ENCODE peak calls at places on chromosomes 6 and 20, in nine cellular contexts. B is adrenal gland, S is IMR-90, K is Panc1, M is pancreas, C is colonic mucosa, V is prostate gland, R is hepatocyte, H is brain microvascular endothelial cell. D is an unnamed sample. For H3K36me3, the result is how much of the 10 kb centered on the place peaks cover.

GRCh38 chr6:161418458-161418945 is 144.6 kb upstream of the AGPAT4 start:
- DNase-seq in B (peak), S (peak), K (peak), M (peak), C (peak), V (peak), R (peak), H (peak), D (peak)

GRCh38 chr20:17735959-17736621 is 36.3 kb downstream of the BANF2 start:
- DNase-seq in B (no peak), S (peak), K (no peak), M (no peak), C (no peak), V (no peak), R (no peak), H (no peak), D (no peak)

GRCh38 chr6:163759542-163759941 is 345.0 kb downstream of the QKI start:
- DNase-seq in B (no peak), S (peak), K (no peak), M (no peak), C (no peak), V (no peak), R (no peak), H (peak), D (no peak)

GRCh38 chr6:118932421-118932820 is 2.5 kb downstream of the MCM9 start:
- DNase-seq in B (no peak), S (peak), K (no peak), M (no peak), C (no peak), V (no peak), R (no peak), H (no peak), D (no peak)

GRCh38 chr20:37095108-37095608 is 639 bp downstream of the RBL1 start:
- DNase-seq in B (no peak), S (no peak), K (no peak), M (peak), C (peak), V (no peak), R (peak), H (no peak), D (no peak)

GRCh38 chr6:4281341-4282293 is 146.2 kb upstream of the ECI2 start:
- DNase-seq in B (peak), S (peak), K (no peak), M (peak), C (peak), V (peak), R (peak), H (peak), D (no peak)

GRCh38 chr6:132275253-132275970 is 125.9 kb downstream of the MOXD1 start:
- DNase-seq in B (no peak), S (no peak), K (no peak), M (no peak), C (no peak), V (no peak), R (peak), H (peak), D (no peak)

GRCh38 chr6:129253731-129254130 is 370.8 kb downstream of the LAMA2 start:
- DNase-seq in B (no peak), S (no peak), K (no peak), M (no peak), C (no peak), V (no peak), R (no peak), H (no peak), D (no peak)

GRCh38 chr6:144361027-144361426 is 75.9 kb downstream of the UTRN start:
- DNase-seq in B (no peak), S (no peak), K (no peak), M (no peak), C (no peak), V (no peak), R (no peak), H (no peak), D (no peak)
- H3K4me3 ChIP-seq in B (no peak), S (no peak), K (no peak), M (no peak), C (no peak), V (no peak), R (no peak), H (no peak), D (no peak)

GRCh38 chr6:1264619-1265445 is 47.1 kb upstream of the FOXQ1 start:
- DNase-seq in B (no peak), S (no peak), K (no peak), M (no peak), C (no peak), V (no peak), R (no peak), H (no peak), D (no peak)
- TF ChIP-seq CTCF in B (no peak), S (no peak), K (no peak), M (no peak), C (no peak), V (no peak), R (no peak), H (no peak), D (no peak)

DNA sequence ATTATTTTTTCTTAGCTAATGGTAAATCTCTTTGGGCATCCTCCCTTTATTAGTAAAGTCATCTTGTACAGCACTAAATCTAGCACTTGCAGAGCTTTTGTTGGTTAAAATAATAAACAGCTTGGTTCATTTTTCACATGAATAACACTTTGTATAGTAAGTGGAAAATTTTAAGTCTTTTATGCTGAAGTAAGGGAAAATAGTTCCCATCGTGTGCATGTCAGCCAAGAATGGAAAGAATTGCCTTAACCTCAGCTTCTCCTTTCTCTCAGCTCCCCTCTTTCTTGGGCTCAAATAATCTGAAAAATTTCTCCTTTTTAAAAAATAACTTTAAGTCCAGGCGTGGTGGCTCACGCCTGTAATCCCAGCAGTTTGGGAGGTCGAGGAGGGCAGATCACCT is 16.6 kb downstream of the SNRPC start:
- DNase-seq in B (no peak), S (no peak), K (no peak), M (no peak), C (no peak), V (no peak), R (no peak), H (no peak), D (no peak)
- H3K36me3 ChIP-seq in B (under half), S (under half), K (under half), M (under half), C (under half), V (under half), R (under half), H (under half), D (under half)

GRCh38 chr20:54172856-54173652 is 732 bp downstream of the CYP24A1 start:
- DNase-seq in B (no peak), S (no peak), K (no peak), M (no peak), C (peak), V (no peak), R (no peak), H (no peak), D (no peak)

GRCh38 chr20:54176610-54177009 is 2.8 kb upstream of the CYP24A1 start:
- DNase-seq in B (no peak), S (no peak), K (no peak), M (no peak), C (no peak), V (no peak), R (no peak), H (no peak), D (no peak)

GRCh38 chr20:54173653-54174451 is at the start of gene CYP24A1:
- DNase-seq in B (no peak), S (no peak), K (no peak), M (no peak), C (no peak), V (no peak), R (peak), H (no peak), D (no peak)

GRCh38 chr20:54172532-54172855 is 1.3 kb downstream of the CYP24A1 start:
- DNase-seq in B (no peak), S (no peak), K (no peak), M (no peak), C (no peak), V (no peak), R (no peak), H (no peak), D (no peak)

GRCh38 chr20:54174452-54175175 is 828 bp upstream of the CYP24A1 start:
- DNase-seq in B (no peak), S (no peak), K (no peak), M (no peak), C (no peak), V (no peak), R (no peak), H (no peak), D (no peak)
- H3K4me3 ChIP-seq in B (no peak), S (no peak), K (peak), M (peak), C (no peak), V (no peak), R (peak), H (peak), D (no peak)

DNA sequence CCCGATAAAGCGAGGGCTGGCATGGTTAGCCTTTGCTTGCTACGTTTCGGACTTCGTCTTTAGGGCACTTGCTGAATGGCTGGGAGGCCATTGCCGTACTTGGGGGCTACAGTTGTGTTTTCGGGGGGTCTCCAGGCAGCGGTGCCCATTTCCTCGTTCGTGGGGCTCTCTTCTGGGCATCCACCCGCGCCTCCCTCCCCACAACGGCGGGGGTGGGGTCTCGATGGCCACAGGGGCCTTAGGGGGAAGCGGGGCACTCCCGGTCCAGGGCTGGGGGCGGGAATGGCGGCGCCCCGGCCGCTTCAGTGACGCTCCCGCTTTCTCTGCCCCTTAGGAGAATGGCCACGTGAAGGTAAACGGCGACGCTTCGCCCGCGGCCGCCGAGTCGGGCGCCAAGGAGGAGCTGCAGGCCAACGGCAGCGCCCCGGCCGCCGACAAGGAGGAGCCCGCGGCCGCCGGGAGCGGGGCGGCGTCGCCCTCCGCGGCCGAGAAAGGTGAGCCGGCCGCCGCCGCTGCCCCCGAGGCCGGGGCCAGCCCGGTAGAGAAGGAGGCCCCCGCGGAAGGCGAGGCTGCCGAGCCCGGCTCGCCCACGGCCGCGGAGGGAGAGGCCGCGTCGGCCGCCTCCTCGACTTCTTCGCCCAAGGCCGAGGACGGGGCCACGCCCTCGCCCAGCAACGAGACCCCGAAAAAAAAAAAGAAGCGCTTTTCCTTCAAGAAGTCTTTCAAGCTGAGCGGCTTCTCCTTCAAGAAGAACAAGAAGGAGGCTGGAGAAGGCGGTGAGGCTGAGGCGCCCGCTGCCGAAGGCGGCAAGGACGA is 2.4 kb downstream of the MARCKS start:
- DNase-seq in B (no peak), S (peak), K (no peak), M (no peak), C (peak), V (peak), R (peak), H (no peak), D (no peak)
- TF ChIP-seq CTCF in B (peak), S (no peak), K (no peak), M (no peak), C (no peak), V (no peak), R (peak), H (no peak), D (no peak)

GRCh38 chr20:2864626-2865025 is 8.7 kb upstream of the PTPRA start:
- DNase-seq in B (no peak), S (no peak), K (no peak), M (no peak), C (no peak), V (no peak), R (no peak), H (no peak), D (no peak)

GRCh38 chr20:2858591-2858990 is 14.7 kb upstream of the PTPRA start:
- DNase-seq in B (no peak), S (no peak), K (no peak), M (no peak), C (no peak), V (no peak), R (no peak), H (no peak), D (no peak)

GRCh38 chr20:2865101-2865500 is 8.2 kb upstream of the PTPRA start:
- DNase-seq in B (no peak), S (no peak), K (no peak), M (no peak), C (no peak), V (no peak), R (no peak), H (no peak), D (no peak)

DNA sequence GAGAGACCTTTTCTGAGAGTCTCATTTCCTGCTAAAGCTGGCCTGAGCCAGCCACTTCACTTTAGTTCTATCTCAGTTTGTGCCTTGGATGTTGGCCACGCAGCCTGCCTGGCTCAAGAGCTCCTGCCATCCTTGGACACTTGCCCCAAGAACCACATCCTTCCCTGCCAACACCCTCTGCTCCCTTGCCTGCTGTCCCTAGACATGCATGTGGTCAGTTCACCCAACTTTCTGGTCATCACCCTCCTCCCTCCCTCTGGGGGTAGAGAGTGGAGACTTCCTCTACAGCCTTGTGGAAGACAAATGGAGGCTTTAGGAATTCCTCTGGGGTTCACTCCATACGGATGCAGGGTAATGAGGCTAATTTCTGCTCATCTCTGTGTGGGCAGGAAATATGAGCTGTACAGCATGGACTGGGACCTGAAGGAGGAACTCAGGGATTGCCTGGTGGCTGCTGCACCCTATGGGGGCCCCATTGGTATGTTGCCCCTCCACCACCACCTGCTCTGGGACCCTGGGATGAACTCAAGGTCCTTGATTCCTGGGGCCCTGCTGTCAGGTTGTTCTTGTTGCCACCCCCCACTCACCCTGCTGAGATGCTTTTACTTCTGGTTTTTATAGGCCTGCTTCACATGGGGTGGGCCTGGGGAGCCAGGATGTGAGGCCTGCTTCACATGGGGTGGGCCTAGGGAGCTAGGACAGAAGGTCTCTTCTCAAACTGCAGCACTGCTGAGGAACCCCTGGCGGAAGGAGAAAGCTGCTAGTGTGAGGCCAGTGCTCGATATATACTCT is 13.8 kb upstream of the PTPRA start:
- DNase-seq in B (no peak), S (no peak), K (no peak), M (no peak), C (no peak), V (no peak), R (no peak), H (no peak), D (no peak)
- H3K36me3 ChIP-seq in B (under half), S (under half), K (under half), M (under half), C (under half), V (under half), R (under half), H (under half), D (under half)

DNA sequence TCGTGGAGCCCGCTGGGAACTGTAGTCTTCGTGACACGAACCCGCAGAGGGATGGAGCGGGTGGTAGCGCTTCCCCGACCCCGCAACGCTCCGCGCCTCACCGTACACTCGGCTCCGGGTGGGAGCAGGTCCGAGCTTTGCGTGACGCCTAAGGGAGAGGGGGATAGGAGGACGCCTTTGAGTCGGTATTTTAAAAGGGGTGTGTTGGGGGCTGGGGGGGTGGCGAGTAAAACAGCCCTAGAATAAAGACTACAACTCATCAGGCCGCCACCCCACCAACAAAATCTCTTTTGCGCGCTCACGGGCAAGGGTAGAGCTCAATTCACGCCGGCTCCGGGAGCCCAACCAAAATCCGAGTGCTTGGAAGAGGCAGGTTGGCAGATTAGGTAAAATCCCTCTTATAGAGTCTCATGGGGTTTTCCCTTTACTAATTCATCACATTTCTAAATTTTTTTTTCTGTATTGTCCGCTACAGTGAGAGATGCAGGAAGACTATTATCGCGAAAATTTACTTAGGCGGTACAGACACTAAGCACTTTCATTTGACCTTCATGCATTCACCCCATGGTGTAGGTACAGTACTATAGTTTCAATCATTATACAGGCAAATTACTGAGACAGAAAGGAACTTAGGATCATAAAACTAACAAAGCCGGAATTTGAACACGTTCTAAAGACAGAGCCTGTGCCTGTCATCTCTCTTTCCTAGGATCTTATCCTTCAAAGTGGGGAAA is 706 bp upstream of the SNX14 start:
- DNase-seq in B (peak), S (peak), K (no peak), M (no peak), C (no peak), V (peak), R (no peak), H (no peak), D (no peak)
- H3K4me3 ChIP-seq in B (peak), S (peak), K (peak), M (peak), C (peak), V (peak), R (peak), H (peak), D (peak)

GRCh38 chr20:35991142-35991771 is 22.9 kb downstream of the CNBD2 start:
- DNase-seq in B (no peak), S (peak), K (no peak), M (peak), C (no peak), V (peak), R (peak), H (peak), D (no peak)
- TF ChIP-seq CTCF in B (peak), S (peak), K (peak), M (no peak), C (peak), V (peak), R (peak), H (peak), D (peak)